ENCODE peak calls at places on chromosomes 7 and 10, in seven cellular contexts. E is SK-N-SH, Q is breast epithelium, A is GM12891, D is spleen, V is GM23338, G is vagina. S is an unnamed sample.

GRCh38 chr7:97732567-97733275 is 835 bp downstream of the TAC1 start:
- DNase-seq in D (no peak), A (no peak), V (peak; percentile 47), E (peak; percentile 47), Q (no peak), G (no peak), S (no peak)

GRCh38 chr10:93916257-93917063 is 22.7 kb downstream of the SLC35G1 start:
- DNase-seq in Q (no peak), A (no peak), G (no peak), E (peak; percentile 34), V (peak; percentile 64), D (no peak), S (no peak)

GRCh38 chr7:50667789-50668226 is 102.6 kb upstream of the DDC start:
- DNase-seq in Q (peak; percentile 51), A (no peak), D (no peak), E (no peak), G (no peak), V (no peak), S (no peak)

GRCh38 chr10:35907548-35907947 is 265.5 kb upstream of the FZD8 start:
- DNase-seq in V (no peak), A (no peak), E (no peak), D (no peak), G (no peak), Q (no peak), S (no peak)

GRCh38 chr10:23331567-23332290 is 12.9 kb downstream of the C10orf67 start:
- DNase-seq in A (no peak), E (no peak), G (no peak), V (no peak), Q (no peak), D (no peak), S (no peak)

GRCh38 chr10:24385776-24386175 is 176.8 kb downstream of the KIAA1217 start:
- DNase-seq in G (no peak), V (peak; percentile 34), D (no peak), E (no peak), A (no peak), Q (peak; percentile 78), S (no peak)

GRCh38 chr7:114703677-114704076 is 218.2 kb upstream of the MDFIC start:
- DNase-seq in A (no peak), G (no peak), V (no peak), Q (no peak), D (no peak), E (no peak), S (no peak)

GRCh38 chr10:44959243-44960097 is at the start of gene RASSF4:
- DNase-seq in Q (peak; percentile 81), V (peak; percentile 96), A (peak; percentile 97), G (no peak), E (peak; percentile 99), D (peak; percentile 99), S (peak; percentile 96)

GRCh38 chr7:79709574-79710409 is 256.3 kb upstream of the MAGI2 start:
- DNase-seq in V (no peak), Q (no peak), G (no peak), A (no peak), D (no peak), E (no peak), S (no peak)

GRCh38 chr7:27165089-27165654 is at the start of gene HOXA9:
- DNase-seq in A (no peak), D (peak; percentile 87), Q (peak; percentile 81), V (peak; percentile 54), G (no peak), E (no peak), S (peak; percentile 97)

GRCh38 chr7:111853231-111853990 is 291.1 kb upstream of the IMMP2L start:
- DNase-seq in E (no peak), V (peak; percentile 32), D (no peak), A (no peak), Q (no peak), G (no peak), S (no peak)

GRCh38 chr10:31584789-31585406 is 265.9 kb downstream of the ZEB1 start:
- DNase-seq in V (no peak), D (no peak), A (no peak), Q (no peak), E (peak; percentile 75), G (no peak), S (no peak)

GRCh38 chr7:78226059-78226658 is 427.6 kb downstream of the PHTF2 start:
- DNase-seq in G (no peak), V (peak; percentile 86), D (no peak), E (peak; percentile 66), A (no peak), Q (no peak), S (no peak)

GRCh38 chr7:128247108-128247507 is 6.0 kb downstream of the LEP start:
- DNase-seq in A (no peak), V (no peak), E (no peak), G (no peak), Q (no peak), D (no peak), S (no peak)

GRCh38 chr10:20858292-20859124 is 38.6 kb downstream of the NEBL start:
- DNase-seq in G (no peak), A (no peak), V (peak; percentile 56), D (no peak), E (peak; percentile 10), Q (no peak), S (no peak)

GRCh38 chr7:135169141-135169935 is 1.2 kb downstream of the CYREN start:
- DNase-seq in D (peak; percentile 88), G (no peak), E (peak; percentile 65), V (peak; percentile 79), A (peak; percentile 69), Q (no peak), S (no peak)

GRCh38 chr7:107506683-107507339 is 37.0 kb downstream of the GPR22 start:
- DNase-seq in Q (peak; percentile 45), A (no peak), E (no peak), G (no peak), V (no peak), D (no peak), S (no peak)

GRCh38 chr10:116756277-116756676 is 13.9 kb upstream of the HSPA12A start:
- DNase-seq in E (no peak), G (no peak), Q (no peak), D (no peak), V (no peak), A (no peak), S (peak; percentile 78)

GRCh38 chr10:22503315-22504090 is 158.2 kb downstream of the SPAG6 start:
- DNase-seq in E (no peak), Q (no peak), D (no peak), G (no peak), A (no peak), V (no peak), S (no peak)

GRCh38 chr7:5495581-5496375 is 72.1 kb upstream of the TNRC18 start:
- DNase-seq in D (no peak), Q (peak; percentile 93), A (no peak), E (no peak), V (no peak), G (no peak), S (peak; percentile 95)

GRCh38 chr7:5494320-5494682 is 70.7 kb upstream of the TNRC18 start:
- DNase-seq in G (no peak), A (no peak), V (no peak), E (no peak), D (no peak), Q (no peak), S (no peak)

GRCh38 chr7:5500056-5500776 is 76.6 kb upstream of the TNRC18 start:
- DNase-seq in Q (no peak), G (no peak), V (no peak), D (no peak), A (no peak), E (peak; percentile 27), S (no peak)

GRCh38 chr7:5494683-5495561 is 71.3 kb upstream of the TNRC18 start:
- DNase-seq in V (peak; percentile 94), E (peak; percentile 95), D (peak; percentile 94), A (peak; percentile 86), Q (peak; percentile 70), G (no peak), S (peak; percentile 88)

GRCh38 chr7:5497158-5498103 is 73.8 kb upstream of the TNRC18 start:
- DNase-seq in A (no peak), Q (no peak), D (no peak), E (peak; percentile 90), V (peak; percentile 45), G (no peak), S (no peak)
- TF ChIP-seq POLR2AphosphoS5 in A (no peak), Q (no peak), D (no peak), E (no peak), V (no peak), G (no peak), S (no peak)

GRCh38 chr10:15342970-15343369 is 28.1 kb downstream of the FAM171A1 start:
- DNase-seq in V (no peak), Q (no peak), E (no peak), G (no peak), A (no peak), D (no peak), S (no peak)

GRCh38 chr10:15346440-15347141 is 24.5 kb downstream of the FAM171A1 start:
- DNase-seq in G (no peak), V (no peak), A (no peak), E (peak; percentile 73), Q (no peak), D (no peak), S (peak; percentile 72)

GRCh38 chr10:15345450-15345849 is 25.6 kb downstream of the FAM171A1 start:
- DNase-seq in G (no peak), D (no peak), E (peak; percentile 74), Q (no peak), A (no peak), V (no peak), S (no peak)

GRCh38 chr10:15344256-15344875 is 26.7 kb downstream of the FAM171A1 start:
- DNase-seq in Q (no peak), G (no peak), E (no peak), A (no peak), D (no peak), V (no peak), S (no peak)

GRCh38 chr10:15344876-15345285 is 26.2 kb downstream of the FAM171A1 start:
- DNase-seq in D (no peak), Q (peak; percentile 33), G (no peak), V (peak; percentile 37), A (no peak), E (no peak), S (no peak)
- TF ChIP-seq POLR2AphosphoS5 in D (no peak), Q (no peak), G (no peak), V (no peak), A (no peak), E (no peak), S (no peak)

GRCh38 chr10:79904671-79905321 is 44.1 kb downstream of the SFTPD start:
- DNase-seq in E (peak; percentile 71), V (peak; percentile 85), D (peak; percentile 87), Q (no peak), G (no peak), A (no peak), S (peak; percentile 84)
- TF ChIP-seq POLR2AphosphoS5 in E (no peak), V (no peak), D (peak; percentile 70), Q (no peak), G (no peak), A (no peak), S (peak; percentile 34)

DNA sequence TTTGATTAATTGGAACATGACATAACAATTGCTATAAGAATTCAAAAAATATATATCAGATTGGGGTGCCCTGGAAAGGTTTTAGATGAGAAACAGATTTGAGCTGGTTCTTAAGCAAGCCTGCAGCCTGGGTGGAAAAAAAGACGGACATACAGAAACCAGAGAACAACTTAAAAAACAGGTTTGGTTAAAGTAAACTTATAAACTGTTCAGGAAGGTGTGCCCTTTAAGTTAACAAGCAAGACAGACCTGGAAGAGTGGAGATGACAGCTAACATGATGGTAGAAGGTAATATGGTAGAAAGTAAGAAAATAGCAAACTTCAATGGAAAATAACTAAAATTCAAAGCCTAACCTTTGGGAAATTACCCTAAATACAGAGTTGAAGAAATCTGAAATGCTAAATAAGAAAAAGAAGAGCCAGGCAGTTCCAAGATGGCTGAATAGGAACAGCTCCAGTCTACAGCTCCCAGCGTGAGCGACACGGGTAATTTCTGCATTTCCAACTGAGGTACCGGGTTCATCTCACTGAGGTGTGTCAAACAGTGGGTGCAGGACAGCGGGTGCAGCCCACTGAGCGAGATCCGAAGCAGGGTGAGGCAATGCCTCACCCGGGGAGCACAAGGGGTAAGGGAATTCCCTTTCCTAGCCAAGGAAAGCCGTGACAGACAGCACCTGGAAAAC is 52.2 kb downstream of the CADPS2 start:
- DNase-seq in A (no peak), D (no peak), Q (no peak), V (no peak), G (no peak), E (no peak), S (no peak)
- TF ChIP-seq POLR2AphosphoS5 in A (no peak), D (no peak), Q (no peak), V (no peak), G (no peak), E (no peak), S (no peak)